ENCODE peak calls at places on chromosome 21, in nine cellular contexts. T is Calu3; N is left lobe of liver; Y is OCI-LY7; C is T follicular helper cell; G is tibial nerve; J is EL; K is activated T-cell treated with anti-CD3 and anti-CD28 coated beads, Interleukin-2, amount 50 U/mL, for 72 hours; A is effector memory CD8-positive, alpha-beta T cell. H is an unnamed sample.

GRCh38 chr21:36388835-36389234 is 3.6 kb downstream of the CHAF1B start:
- DNase-seq in K (no peak), Y (no peak), T (no peak), N (peak), G (no peak), A (no peak), C (no peak), J (no peak), H (no peak)

GRCh38 chr21:33121715-33122475 is 52.0 kb downstream of the OLIG1 start:
- DNase-seq in A (no peak), K (peak), J (peak), C (no peak), N (no peak), G (no peak), T (no peak), Y (peak), H (no peak)

GRCh38 chr21:42669069-42669468 is 15.6 kb downstream of the PDE9A start:
- DNase-seq in N (no peak), K (no peak), C (no peak), J (no peak), A (no peak), Y (no peak), G (no peak), T (no peak), H (no peak)

GRCh38 chr21:34362670-34363069 is 1.1 kb upstream of the KCNE2 start:
- DNase-seq in N (no peak), A (no peak), G (no peak), Y (no peak), T (no peak), K (no peak), J (no peak), C (no peak), H (no peak)

GRCh38 chr21:41316641-41317392 is at the start of gene FAM3B:
- DNase-seq in A (no peak), N (no peak), T (peak), G (no peak), Y (no peak), K (no peak), J (no peak), C (no peak), H (no peak)

GRCh38 chr21:26659181-26659580 is 86.1 kb upstream of the CYYR1 start:
- DNase-seq in J (no peak), A (no peak), G (no peak), K (no peak), C (no peak), T (no peak), N (no peak), Y (no peak), H (no peak)

GRCh38 chr21:45074818-45075605 is 632 bp downstream of the ADARB1 start:
- DNase-seq in C (no peak), K (peak), N (no peak), J (peak), G (no peak), A (peak), T (peak), Y (no peak), H (no peak)

GRCh38 chr21:40622531-40622930 is 224.4 kb downstream of the DSCAM start:
- DNase-seq in K (no peak), Y (no peak), A (no peak), G (no peak), T (no peak), C (no peak), N (no peak), J (no peak), H (no peak)

H was measured in AG09309.